ENCODE peak calls at places on chromosome 3, in five cellular contexts. H, U, O, L and F are unnamed samples.

GRCh38 chr3:182182531-182182968 is 470.8 kb downstream of the SOX2 start:
- DNase-seq in H (no peak), U (no peak), O (no peak), L (no peak), F (no peak)

GRCh38 chr3:40920041-40920440 is 279.3 kb upstream of the CTNNB1 start:
- DNase-seq in H (peak; percentile 31), U (peak; percentile 55), O (peak; percentile 13), L (no peak), F (no peak)

GRCh38 chr3:11096266-11097135 is 57.8 kb upstream of the HRH1 start:
- DNase-seq in H (peak; percentile 59), U (peak; percentile 58), O (peak; percentile 92), L (no peak), F (no peak)

GRCh38 chr3:70916375-70917055 is 604.1 kb upstream of the MDFIC2 start:
- DNase-seq in H (no peak), U (no peak), O (no peak), L (no peak), F (no peak)

GRCh38 chr3:34012102-34012461 is 213.7 kb downstream of the PDCD6IP start:
- DNase-seq in H (no peak), U (no peak), O (peak; percentile 93), L (no peak), F (no peak)

GRCh38 chr3:172980849-172981248 is 160.2 kb downstream of the SPATA16 start:
- DNase-seq in H (peak; percentile 69), U (no peak), O (peak; percentile 21), L (no peak), F (no peak)

GRCh38 chr3:8537440-8537839 is 35.8 kb downstream of the LMCD1 start:
- DNase-seq in H (no peak), U (no peak), O (no peak), L (no peak), F (no peak)

GRCh38 chr3:71191031-71191482 is 392.5 kb downstream of the FOXP1 start:
- DNase-seq in H (no peak), U (no peak), O (peak; percentile 24), L (no peak), F (no peak)

GRCh38 chr3:8625991-8626390 is 18.6 kb downstream of the SSUH2 start:
- DNase-seq in H (peak; percentile 65), U (no peak), O (peak; percentile 43), L (no peak), F (no peak)

GRCh38 chr3:51930439-51930838 is 11.3 kb downstream of the RRP9 start:
- DNase-seq in H (no peak), U (no peak), O (no peak), L (no peak), F (no peak)

GRCh38 chr3:94673891-94674290 is 611.0 kb downstream of the NSUN3 start:
- DNase-seq in H (no peak), U (no peak), O (no peak), L (no peak), F (no peak)

GRCh38 chr3:125236331-125236903 is 23.9 kb upstream of the SLC12A8 start:
- DNase-seq in H (no peak), U (no peak), O (peak; percentile 43), L (no peak), F (no peak)

GRCh38 chr3:47443611-47443995 is 32.1 kb downstream of the SCAP start:
- DNase-seq in H (peak; percentile 28), U (no peak), O (peak; percentile 72), L (no peak), F (no peak)

GRCh38 chr3:82132210-82133069 is 371.0 kb upstream of the GBE1 start:
- DNase-seq in H (no peak), U (no peak), O (no peak), L (no peak), F (no peak)

GRCh38 chr3:51620543-51620942 is 50.5 kb upstream of the TEX264 start:
- DNase-seq in H (no peak), U (no peak), O (peak; percentile 63), L (no peak), F (no peak)

GRCh38 chr3:142981901-142982773 is 18.7 kb upstream of the PAQR9 start:
- DNase-seq in H (no peak), U (no peak), O (no peak), L (no peak), F (no peak)

GRCh38 chr3:79016587-79017380 is 751.0 kb downstream of the ROBO1 start:
- DNase-seq in H (no peak), U (no peak), O (no peak), L (no peak), F (no peak)

GRCh38 chr3:128152419-128153155 is 694 bp upstream of the EEFSEC start:
- DNase-seq in H (no peak), U (no peak), O (no peak), L (no peak), F (no peak)

GRCh38 chr3:41819200-41819599 is 142.7 kb downstream of the ULK4 start:
- DNase-seq in H (peak; percentile 34), U (no peak), O (no peak), L (no peak), F (no peak)

GRCh38 chr3:52774901-52775864 is 2.2 kb upstream of the ITIH1 start:
- DNase-seq in H (no peak), U (no peak), O (no peak), L (no peak), F (no peak)

GRCh38 chr3:167952969-167953368 is 142.8 kb downstream of the GOLIM4 start:
- DNase-seq in H (no peak), U (no peak), O (no peak), L (no peak), F (no peak)

GRCh38 chr3:31421280-31422048 is 111.3 kb upstream of the STT3B start:
- DNase-seq in H (peak; percentile 27), U (no peak), O (no peak), L (no peak), F (no peak)

GRCh38 chr3:8656240-8656639 is 11.6 kb upstream of the SSUH2 start:
- DNase-seq in H (no peak), U (no peak), O (no peak), L (no peak), F (no peak)

GRCh38 chr3:106206165-106206564 is 337.4 kb upstream of the CBLB start:
- DNase-seq in H (no peak), U (no peak), O (no peak), L (no peak), F (no peak)

GRCh38 chr3:190533511-190534282 is 19.8 kb downstream of the IL1RAP start:
- DNase-seq in H (peak; percentile 88), U (no peak), O (peak; percentile 89), L (no peak), F (no peak)

GRCh38 chr3:46544771-46545503 is 21.2 kb downstream of the LRRC2 start:
- DNase-seq in H (no peak), U (peak; percentile 54), O (no peak), L (no peak), F (no peak)

GRCh38 chr3:5021571-5022092 is 42.4 kb downstream of the BHLHE40 start:
- DNase-seq in H (peak; percentile 88), U (no peak), O (peak; percentile 80), L (no peak), F (no peak)

GRCh38 chr3:52649461-52650210 is 36.1 kb downstream of the PBRM1 start:
- DNase-seq in H (peak; percentile 82), U (no peak), O (no peak), L (no peak), F (no peak)

GRCh38 chr3:188211476-188211875 is 57.5 kb downstream of the LPP start:
- DNase-seq in H (no peak), U (no peak), O (no peak), L (no peak), F (no peak)

GRCh38 chr3:160774172-160774571 is 18.1 kb downstream of the PPM1L start:
- DNase-seq in H (no peak), U (no peak), O (no peak), L (no peak), F (no peak)

GRCh38 chr3:28576590-28577220 is 228.1 kb upstream of the AZI2 start:
- DNase-seq in H (no peak), U (peak; percentile 29), O (no peak), L (no peak), F (peak; percentile 21)

GRCh38 chr3:177050466-177051237 is 146.6 kb downstream of the TBL1XR1 start:
- DNase-seq in H (peak; percentile 91), U (no peak), O (peak; percentile 55), L (no peak), F (no peak)

GRCh38 chr3:122959339-122959738 is 68.2 kb downstream of the SEMA5B start:
- DNase-seq in H (no peak), U (no peak), O (no peak), L (no peak), F (no peak)
- H3K27me3 ChIP-seq in H (no peaks in the 10 kb centered on the region), U (no peaks in the 10 kb centered on the region), O (peaks cover 74% of the 10 kb centered on the region), L (no peaks in the 10 kb centered on the region), F (no peaks in the 10 kb centered on the region)

GRCh38 chr3:135138776-135139175 is 343.7 kb downstream of the EPHB1 start:
- DNase-seq in H (no peak), U (no peak), O (no peak), L (no peak), F (no peak)
- H3K23ac ChIP-seq in H (no peak overlapping the region), U (no peak overlapping the region), O (no peak overlapping the region), L (no peak overlapping the region), F (no peak overlapping the region)

DNA sequence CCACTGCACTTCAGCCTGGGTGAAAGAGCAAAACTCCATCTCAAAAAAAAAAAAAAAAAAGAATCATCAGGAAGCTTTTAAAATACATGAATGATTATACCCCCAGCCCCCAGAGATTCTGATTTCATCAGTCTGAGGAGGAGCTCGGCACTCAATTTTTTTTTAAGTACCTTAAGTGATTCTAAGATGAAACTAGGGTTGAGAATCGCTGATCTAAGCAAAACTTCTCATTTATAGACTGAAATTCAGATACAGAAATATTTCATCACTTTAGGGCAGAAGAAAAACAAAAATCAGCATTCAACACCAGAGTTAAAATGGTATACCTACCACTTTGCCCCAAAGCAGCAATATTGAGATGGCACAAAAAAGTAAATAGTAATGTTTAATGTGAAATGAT is 24.7 kb downstream of the CPA3 start:
- DNase-seq in H (no peak), U (no peak), O (no peak), L (no peak), F (no peak)
- H2BK12ac ChIP-seq in H (no peak overlapping the region), U (no peak overlapping the region), O (no peak overlapping the region), L (no peak overlapping the region), F (no peak overlapping the region)

GRCh38 chr3:13829311-13829710 is 50.6 kb downstream of the WNT7A start:
- DNase-seq in H (no peak), U (no peak), O (no peak), L (no peak), F (no peak)
- H3K27me3 ChIP-seq in H (no peaks in the 10 kb centered on the region), U (no peaks in the 10 kb centered on the region), O (peaks cover 25% of the 10 kb centered on the region), L (no peaks in the 10 kb centered on the region), F (no peaks in the 10 kb centered on the region)

GRCh38 chr3:141403576-141403975 is 35.3 kb downstream of the ZBTB38 start:
- DNase-seq in H (no peak), U (no peak), O (no peak), L (no peak), F (no peak)
- H3K23ac ChIP-seq in H (no peak overlapping the region), U (no peak overlapping the region), O (no peak overlapping the region), L (no peak overlapping the region), F (no peak overlapping the region)

GRCh38 chr3:118688396-118688884 is 346.2 kb downstream of the IGSF11 start:
- DNase-seq in H (no peak), U (no peak), O (peak; percentile 24), L (no peak), F (no peak)
- H2BK12ac ChIP-seq in H (no peak overlapping the region), U (no peak overlapping the region), O (no peak overlapping the region), L (no peak overlapping the region), F (no peak overlapping the region)